ENCODE peak calls at places on chromosomes 3 and 15, in ten cellular contexts. W is testis, G is ovary, T is Peyer's patch, H is H54, R is transverse colon, P is HepG2, U is IMR-90, J is sigmoid colon, L is H1. Z is an unnamed sample.

GRCh38 chr3:62260655-62261054 is 112.7 kb downstream of the FEZF2 start:
- DNase-seq in G (no peak), H (no peak), T (no peak), R (no peak), J (no peak), L (no peak), W (no peak), P (no peak), U (no peak), Z (no peak)

GRCh38 chr3:197417451-197417850 is 119.0 kb upstream of the DLG1 start:
- DNase-seq in L (no peak), U (peak; percentile 60), G (no peak), H (no peak), P (no peak), T (no peak), J (peak; percentile 20), W (no peak), R (no peak), Z (no peak)

GRCh38 chr3:127949446-127949845 is 34.4 kb downstream of the KBTBD12 start:
- DNase-seq in P (no peak), W (no peak), G (no peak), U (no peak), R (no peak), J (no peak), H (no peak), T (no peak), L (no peak), Z (no peak)

GRCh38 chr15:98889930-98890695 is 117.5 kb downstream of the PGPEP1L start:
- DNase-seq in G (no peak), W (no peak), T (no peak), H (no peak), R (no peak), P (no peak), L (no peak), U (peak; percentile 95), J (no peak), Z (no peak)

GRCh38 chr3:71156062-71156665 is 427.4 kb downstream of the FOXP1 start:
- DNase-seq in P (no peak), R (no peak), G (no peak), T (no peak), W (no peak), J (no peak), U (no peak), H (no peak), L (no peak), Z (no peak)

GRCh38 chr3:58403513-58404109 is 30.0 kb downstream of the PDHB start:
- DNase-seq in R (no peak), P (no peak), J (no peak), G (no peak), T (no peak), U (no peak), L (no peak), W (no peak), H (no peak), Z (no peak)

GRCh38 chr3:184372911-184373310 is 5.1 kb downstream of the THPO start:
- DNase-seq in P (no peak), J (peak; percentile 59), R (no peak), U (no peak), H (no peak), T (no peak), W (no peak), G (no peak), L (no peak), Z (no peak)

GRCh38 chr15:59994855-59995557 is 9.1 kb upstream of the FOXB1 start:
- DNase-seq in J (no peak), R (no peak), W (no peak), H (no peak), L (peak; percentile 73), G (no peak), U (no peak), T (no peak), P (no peak), Z (no peak)

GRCh38 chr3:14587733-14588360 is 47.7 kb upstream of the GRIP2 start:
- DNase-seq in W (no peak), P (peak; percentile 55), R (no peak), G (no peak), H (peak; percentile 91), J (no peak), U (peak; percentile 58), L (no peak), T (peak; percentile 64), Z (no peak)

GRCh38 chr15:81010086-81010485 is 9.4 kb downstream of the TLNRD1 start:
- DNase-seq in R (no peak), P (no peak), W (no peak), U (no peak), H (no peak), G (no peak), T (no peak), L (no peak), J (no peak), Z (no peak)

GRCh38 chr3:64972793-64973192 is 285.0 kb upstream of the ADAMTS9 start:
- DNase-seq in G (no peak), H (no peak), W (no peak), J (no peak), R (no peak), U (peak; percentile 54), T (no peak), P (no peak), L (no peak), Z (no peak)

GRCh38 chr3:120284702-120285507 is at the start of gene GPR156:
- DNase-seq in W (peak; percentile 22), G (peak; percentile 51), U (no peak), L (peak; percentile 67), R (no peak), T (no peak), P (no peak), J (no peak), H (no peak), Z (no peak)

GRCh38 chr3:111803123-111803593 is 55.9 kb upstream of the PHLDB2 start:
- DNase-seq in L (no peak), T (peak; percentile 79), P (no peak), W (peak; percentile 48), R (peak; percentile 54), J (peak; percentile 90), G (peak; percentile 48), H (peak; percentile 22), U (peak; percentile 97), Z (peak; percentile 52)

GRCh38 chr3:156554842-156555687 is at the start of gene SSR3:
- DNase-seq in W (peak; percentile 100), L (peak; percentile 96), P (peak; percentile 96), T (peak; percentile 100), U (peak; percentile 100), R (peak; percentile 99), H (peak; percentile 71), J (peak; percentile 100), G (peak; percentile 100), Z (peak; percentile 100)
- TF ChIP-seq POLR2A in W (peak; percentile 75), L (peak; percentile 92), P (peak; percentile 98), T (peak; percentile 84), U (peak; percentile 97), R (peak; percentile 91), H (peak; percentile 64), J (peak; percentile 92), G (peak; percentile 47), Z (peak; percentile 94)

GRCh38 chr3:21542656-21543379 is 208.2 kb downstream of the ZNF385D start:
- DNase-seq in T (no peak), W (peak; percentile 67), U (no peak), G (no peak), L (no peak), J (no peak), P (no peak), R (no peak), H (no peak), Z (no peak)
- TF ChIP-seq POLR2A in T (no peak), W (no peak), U (no peak), G (no peak), L (no peak), J (no peak), P (no peak), R (no peak), H (no peak), Z (no peak)

DNA sequence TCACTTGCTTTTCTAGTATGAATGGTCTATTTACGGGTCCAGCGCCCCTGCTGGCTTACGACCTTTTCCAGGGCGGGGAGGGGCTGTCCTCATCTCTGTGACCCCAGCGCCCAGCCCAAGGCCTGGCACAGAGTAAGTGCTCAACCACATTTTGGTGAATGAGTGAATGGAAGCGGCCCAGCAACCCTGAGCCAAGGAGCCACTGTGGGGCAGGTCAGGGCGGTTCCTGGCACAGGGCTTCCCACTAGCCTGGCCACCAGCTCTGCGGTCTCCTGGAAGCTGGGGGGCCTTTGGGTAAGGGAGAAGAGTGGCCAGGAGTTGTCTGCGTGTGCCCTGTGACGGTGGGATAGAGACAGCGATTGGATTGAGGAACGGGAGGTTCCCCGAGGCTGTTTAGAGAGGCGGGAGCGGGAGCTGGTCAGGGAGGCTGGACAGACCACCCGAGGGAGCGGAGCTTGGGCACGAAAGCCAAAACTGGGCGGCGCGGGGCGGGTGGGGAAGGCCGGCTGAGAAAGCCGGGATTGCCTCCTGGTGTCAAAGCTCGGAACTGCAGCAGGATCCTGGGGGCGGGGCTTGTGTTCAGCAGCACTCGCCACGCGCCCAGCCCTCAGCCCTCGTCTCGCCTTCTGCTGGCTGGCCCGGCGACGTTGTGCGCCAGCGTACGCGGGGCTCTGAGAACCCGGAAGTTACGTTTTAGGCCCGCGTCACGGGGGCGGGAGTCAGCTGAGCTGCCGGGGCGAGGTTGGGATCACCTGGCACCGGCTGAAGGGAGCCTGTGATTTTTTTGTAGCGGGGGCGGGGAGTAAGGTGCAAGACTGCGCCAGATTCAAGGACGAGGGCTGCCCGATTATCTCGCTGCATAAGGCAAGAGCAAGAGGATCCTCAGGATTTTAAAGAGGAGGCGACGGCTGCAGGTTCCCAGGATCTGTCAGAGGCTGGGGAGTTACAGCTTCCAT is at the start of gene VPS18:
- DNase-seq in G (peak; percentile 100), T (peak; percentile 99), W (peak; percentile 99), R (peak; percentile 99), J (peak; percentile 99), P (peak; percentile 90), U (peak; percentile 97), H (peak; percentile 92), L (peak; percentile 100), Z (peak; percentile 99)
- TF ChIP-seq POLR2A in G (peak; percentile 47), T (no peak), W (peak; percentile 22), R (peak; percentile 86), J (peak; percentile 74), P (peak; percentile 60), U (peak; percentile 71), H (peak; percentile 45), L (no peak), Z (peak; percentile 88)

DNA sequence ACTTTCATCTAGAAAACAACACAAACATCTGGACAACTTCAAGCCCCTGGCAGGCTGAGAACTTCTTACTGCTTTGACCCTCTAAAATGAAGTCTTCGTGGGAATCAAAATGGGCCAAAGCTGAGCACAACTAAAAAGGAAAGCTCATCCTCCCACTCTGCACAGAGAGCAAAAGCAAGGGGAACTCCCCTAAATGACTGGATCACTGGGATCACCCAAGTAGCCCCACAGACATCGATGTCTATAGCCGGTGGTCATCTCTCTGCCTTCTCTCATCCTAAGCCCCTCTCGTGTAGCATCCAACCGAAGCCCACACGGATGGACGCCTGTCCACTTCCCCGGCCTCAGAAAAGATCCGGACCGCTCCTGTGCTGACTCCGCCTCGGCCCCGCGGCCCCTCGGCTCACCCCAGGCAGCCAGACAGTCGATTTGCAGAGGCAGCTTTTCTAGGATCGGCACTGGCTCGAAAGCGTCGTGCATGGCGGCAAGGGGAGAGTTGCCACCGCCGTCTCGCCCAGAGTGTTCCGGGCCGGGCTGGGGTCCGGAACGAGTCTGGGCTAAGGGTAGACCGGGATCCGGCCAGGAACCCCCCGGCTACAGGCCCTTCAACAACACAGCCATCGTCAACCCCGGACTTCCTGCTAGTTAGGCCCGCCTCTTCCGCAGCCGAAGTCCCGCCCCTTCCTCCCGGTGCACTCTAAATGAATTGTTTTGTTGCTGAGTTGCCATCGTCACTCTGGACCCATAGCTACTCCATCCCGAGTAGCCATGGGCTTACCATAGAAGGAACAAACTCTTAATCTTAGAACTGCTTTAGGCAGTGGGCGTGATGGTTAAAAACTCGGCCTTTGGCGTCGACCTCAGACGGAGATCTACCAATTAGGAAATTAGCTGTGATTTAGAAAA is at the start of gene VPS39:
- DNase-seq in W (peak; percentile 93), H (peak; percentile 78), J (peak; percentile 90), T (peak; percentile 93), U (peak; percentile 82), G (peak; percentile 88), R (peak; percentile 86), L (peak; percentile 86), P (peak; percentile 77), Z (peak; percentile 86)
- TF ChIP-seq POLR2A in W (peak; percentile 20), H (peak; percentile 63), J (peak; percentile 50), T (peak; percentile 48), U (peak; percentile 83), G (peak; percentile 52), R (peak; percentile 76), L (peak; percentile 80), P (peak; percentile 77), Z (peak; percentile 7)

Z was measured in thyroid gland.